ENCODE peak calls at places on chromosomes 7 and 10, in ten cellular contexts. One of them, this sample, is unnamed.

GRCh38 chr10:35000936-35001335 is 89.2 kb downstream of the CUL2 start:
- DNase-seq in MM.1S: no peak
- DNase-seq in fibroblast of the aortic adventitia: peak
- DNase-seq in left ventricle myocardium inferior: no peak
- DNase-seq in brain microvascular endothelial cell: peak
- DNase-seq in psoas muscle: no peak
- DNase-seq in astrocyte of the spinal cord: no peak
- DNase-seq in IMR-90: peak
- DNase-seq in AG10803: peak
- DNase-seq in body of pancreas: no peak
- DNase-seq in this sample: no peak

GRCh38 chr10:71693377-71693776 is 26.2 kb downstream of the C10orf105 start:
- DNase-seq in MM.1S: no peak
- DNase-seq in fibroblast of the aortic adventitia: peak
- DNase-seq in left ventricle myocardium inferior: no peak
- DNase-seq in brain microvascular endothelial cell: no peak
- DNase-seq in psoas muscle: no peak
- DNase-seq in astrocyte of the spinal cord: no peak
- DNase-seq in IMR-90: no peak
- DNase-seq in AG10803: no peak
- DNase-seq in body of pancreas: no peak
- DNase-seq in this sample: no peak

GRCh38 chr7:157488966-157489365 is 152.2 kb downstream of the DNAJB6 start:
- DNase-seq in MM.1S: no peak
- DNase-seq in fibroblast of the aortic adventitia: no peak
- DNase-seq in left ventricle myocardium inferior: no peak
- DNase-seq in brain microvascular endothelial cell: no peak
- DNase-seq in psoas muscle: no peak
- DNase-seq in astrocyte of the spinal cord: no peak
- DNase-seq in IMR-90: no peak
- DNase-seq in AG10803: no peak
- DNase-seq in body of pancreas: no peak
- DNase-seq in this sample: no peak

GRCh38 chr7:152649220-152649619 is 26.7 kb downstream of the XRCC2 start:
- DNase-seq in MM.1S: no peak
- DNase-seq in fibroblast of the aortic adventitia: no peak
- DNase-seq in left ventricle myocardium inferior: no peak
- DNase-seq in brain microvascular endothelial cell: no peak
- DNase-seq in psoas muscle: no peak
- DNase-seq in astrocyte of the spinal cord: no peak
- DNase-seq in IMR-90: no peak
- DNase-seq in AG10803: no peak
- DNase-seq in body of pancreas: no peak
- DNase-seq in this sample: no peak

GRCh38 chr7:45225560-45226335 is 68.2 kb downstream of the RAMP3 start:
- DNase-seq in MM.1S: no peak
- DNase-seq in fibroblast of the aortic adventitia: no peak
- DNase-seq in left ventricle myocardium inferior: no peak
- DNase-seq in brain microvascular endothelial cell: no peak
- DNase-seq in psoas muscle: no peak
- DNase-seq in astrocyte of the spinal cord: no peak
- DNase-seq in IMR-90: no peak
- DNase-seq in AG10803: no peak
- DNase-seq in body of pancreas: no peak
- DNase-seq in this sample: no peak

GRCh38 chr10:132382231-132382922 is 14.6 kb upstream of the PWWP2B start:
- DNase-seq in MM.1S: no peak
- DNase-seq in fibroblast of the aortic adventitia: no peak
- DNase-seq in left ventricle myocardium inferior: no peak
- DNase-seq in brain microvascular endothelial cell: no peak
- DNase-seq in psoas muscle: no peak
- DNase-seq in astrocyte of the spinal cord: no peak
- DNase-seq in IMR-90: no peak
- DNase-seq in AG10803: peak
- DNase-seq in body of pancreas: peak
- DNase-seq in this sample: no peak

GRCh38 chr10:96266118-96266770 is 5.1 kb downstream of the BLNK start:
- DNase-seq in MM.1S: no peak
- DNase-seq in fibroblast of the aortic adventitia: no peak
- DNase-seq in left ventricle myocardium inferior: no peak
- DNase-seq in brain microvascular endothelial cell: no peak
- DNase-seq in psoas muscle: no peak
- DNase-seq in astrocyte of the spinal cord: no peak
- DNase-seq in IMR-90: no peak
- DNase-seq in AG10803: no peak
- DNase-seq in body of pancreas: no peak
- DNase-seq in this sample: no peak

GRCh38 chr10:22460101-22460500 is 114.8 kb downstream of the SPAG6 start:
- DNase-seq in MM.1S: no peak
- DNase-seq in fibroblast of the aortic adventitia: no peak
- DNase-seq in left ventricle myocardium inferior: no peak
- DNase-seq in brain microvascular endothelial cell: no peak
- DNase-seq in psoas muscle: no peak
- DNase-seq in astrocyte of the spinal cord: no peak
- DNase-seq in IMR-90: no peak
- DNase-seq in AG10803: peak
- DNase-seq in body of pancreas: no peak
- DNase-seq in this sample: no peak

GRCh38 chr7:24141876-24142509 is 142.0 kb upstream of the NPY start:
- DNase-seq in MM.1S: no peak
- DNase-seq in fibroblast of the aortic adventitia: no peak
- DNase-seq in left ventricle myocardium inferior: no peak
- DNase-seq in brain microvascular endothelial cell: no peak
- DNase-seq in psoas muscle: no peak
- DNase-seq in astrocyte of the spinal cord: no peak
- DNase-seq in IMR-90: no peak
- DNase-seq in AG10803: no peak
- DNase-seq in body of pancreas: no peak
- DNase-seq in this sample: no peak

GRCh38 chr7:15503603-15504280 is 58.1 kb downstream of the AGMO start:
- DNase-seq in MM.1S: no peak
- DNase-seq in fibroblast of the aortic adventitia: peak
- DNase-seq in left ventricle myocardium inferior: no peak
- DNase-seq in brain microvascular endothelial cell: no peak
- DNase-seq in psoas muscle: no peak
- DNase-seq in astrocyte of the spinal cord: peak
- DNase-seq in IMR-90: peak
- DNase-seq in AG10803: peak
- DNase-seq in body of pancreas: no peak
- DNase-seq in this sample: no peak

GRCh38 chr10:970311-971149 is 17.7 kb upstream of the GTPBP4 start:
- DNase-seq in MM.1S: no peak
- DNase-seq in fibroblast of the aortic adventitia: no peak
- DNase-seq in left ventricle myocardium inferior: no peak
- DNase-seq in brain microvascular endothelial cell: peak
- DNase-seq in psoas muscle: peak
- DNase-seq in astrocyte of the spinal cord: no peak
- DNase-seq in IMR-90: no peak
- DNase-seq in AG10803: peak
- DNase-seq in body of pancreas: peak
- DNase-seq in this sample: peak

GRCh38 chr10:17479015-17479615 is 24.7 kb upstream of the ST8SIA6 start:
- DNase-seq in MM.1S: no peak
- DNase-seq in fibroblast of the aortic adventitia: no peak
- DNase-seq in left ventricle myocardium inferior: no peak
- DNase-seq in brain microvascular endothelial cell: no peak
- DNase-seq in psoas muscle: no peak
- DNase-seq in astrocyte of the spinal cord: no peak
- DNase-seq in IMR-90: no peak
- DNase-seq in AG10803: peak
- DNase-seq in body of pancreas: no peak
- DNase-seq in this sample: no peak

GRCh38 chr10:105885495-105885894 is 1244.4 kb downstream of the SORCS3 start:
- DNase-seq in MM.1S: no peak
- DNase-seq in fibroblast of the aortic adventitia: no peak
- DNase-seq in left ventricle myocardium inferior: no peak
- DNase-seq in brain microvascular endothelial cell: no peak
- DNase-seq in psoas muscle: no peak
- DNase-seq in astrocyte of the spinal cord: no peak
- DNase-seq in IMR-90: no peak
- DNase-seq in AG10803: no peak
- DNase-seq in body of pancreas: no peak
- DNase-seq in this sample: no peak

DNA sequence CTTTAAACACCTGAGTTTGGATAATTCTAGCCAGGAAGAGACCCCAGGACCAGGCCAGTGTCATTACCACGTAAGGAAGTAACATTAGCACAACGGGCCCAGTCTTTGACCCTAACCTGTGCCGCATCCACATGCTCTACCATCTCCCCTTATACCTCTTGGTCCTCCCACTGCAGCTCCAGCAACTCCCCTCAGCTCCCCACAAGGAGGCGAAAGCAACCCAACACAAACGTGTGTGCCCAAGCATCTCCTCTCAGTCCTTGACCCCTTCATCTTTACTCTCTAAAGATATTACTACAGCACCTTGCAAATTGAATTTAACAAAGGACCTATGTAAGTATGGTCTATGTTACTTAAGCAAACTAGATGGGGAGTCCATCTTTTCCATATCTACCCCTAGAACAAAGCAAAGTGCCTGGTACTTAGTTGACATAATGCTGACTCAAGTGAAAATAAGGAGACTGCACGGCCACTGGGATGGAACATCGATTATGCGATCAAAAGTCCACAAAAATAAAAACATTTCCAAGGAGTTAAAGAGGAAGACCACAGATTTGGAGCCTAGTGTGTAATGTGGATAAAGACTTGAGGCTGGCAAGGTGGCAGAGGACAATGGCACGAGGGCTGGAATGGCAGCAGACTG is 147.7 kb downstream of the JAZF1 start:
- DNase-seq in MM.1S: no peak
- DNase-seq in fibroblast of the aortic adventitia: no peak
- DNase-seq in left ventricle myocardium inferior: no peak
- DNase-seq in brain microvascular endothelial cell: no peak
- DNase-seq in psoas muscle: no peak
- DNase-seq in astrocyte of the spinal cord: no peak
- DNase-seq in IMR-90: no peak
- DNase-seq in AG10803: no peak
- DNase-seq in body of pancreas: no peak
- DNase-seq in this sample: no peak
- TF ChIP-seq CTCF in MM.1S: no peak
- TF ChIP-seq CTCF in fibroblast of the aortic adventitia: no peak
- TF ChIP-seq CTCF in left ventricle myocardium inferior: no peak
- TF ChIP-seq CTCF in brain microvascular endothelial cell: peak
- TF ChIP-seq CTCF in psoas muscle: no peak
- TF ChIP-seq CTCF in astrocyte of the spinal cord: no peak
- TF ChIP-seq CTCF in IMR-90: no peak
- TF ChIP-seq CTCF in AG10803: no peak
- TF ChIP-seq CTCF in body of pancreas: no peak
- TF ChIP-seq CTCF in this sample: no peak

GRCh38 chr7:100547872-100548271 is 8.9 kb downstream of the AGFG2 start:
- DNase-seq in MM.1S: no peak
- DNase-seq in fibroblast of the aortic adventitia: peak
- DNase-seq in left ventricle myocardium inferior: no peak
- DNase-seq in brain microvascular endothelial cell: no peak
- DNase-seq in psoas muscle: no peak
- DNase-seq in astrocyte of the spinal cord: peak
- DNase-seq in IMR-90: no peak
- DNase-seq in AG10803: no peak
- DNase-seq in body of pancreas: peak
- DNase-seq in this sample: no peak
- H3K4me3 ChIP-seq in MM.1S: no peak
- H3K4me3 ChIP-seq in fibroblast of the aortic adventitia: no peak
- H3K4me3 ChIP-seq in left ventricle myocardium inferior: no peak
- H3K4me3 ChIP-seq in brain microvascular endothelial cell: no peak
- H3K4me3 ChIP-seq in psoas muscle: no peak
- H3K4me3 ChIP-seq in astrocyte of the spinal cord: no peak
- H3K4me3 ChIP-seq in IMR-90: no peak
- H3K4me3 ChIP-seq in AG10803: no peak
- H3K4me3 ChIP-seq in body of pancreas: no peak
- H3K4me3 ChIP-seq in this sample: no peak

DNA sequence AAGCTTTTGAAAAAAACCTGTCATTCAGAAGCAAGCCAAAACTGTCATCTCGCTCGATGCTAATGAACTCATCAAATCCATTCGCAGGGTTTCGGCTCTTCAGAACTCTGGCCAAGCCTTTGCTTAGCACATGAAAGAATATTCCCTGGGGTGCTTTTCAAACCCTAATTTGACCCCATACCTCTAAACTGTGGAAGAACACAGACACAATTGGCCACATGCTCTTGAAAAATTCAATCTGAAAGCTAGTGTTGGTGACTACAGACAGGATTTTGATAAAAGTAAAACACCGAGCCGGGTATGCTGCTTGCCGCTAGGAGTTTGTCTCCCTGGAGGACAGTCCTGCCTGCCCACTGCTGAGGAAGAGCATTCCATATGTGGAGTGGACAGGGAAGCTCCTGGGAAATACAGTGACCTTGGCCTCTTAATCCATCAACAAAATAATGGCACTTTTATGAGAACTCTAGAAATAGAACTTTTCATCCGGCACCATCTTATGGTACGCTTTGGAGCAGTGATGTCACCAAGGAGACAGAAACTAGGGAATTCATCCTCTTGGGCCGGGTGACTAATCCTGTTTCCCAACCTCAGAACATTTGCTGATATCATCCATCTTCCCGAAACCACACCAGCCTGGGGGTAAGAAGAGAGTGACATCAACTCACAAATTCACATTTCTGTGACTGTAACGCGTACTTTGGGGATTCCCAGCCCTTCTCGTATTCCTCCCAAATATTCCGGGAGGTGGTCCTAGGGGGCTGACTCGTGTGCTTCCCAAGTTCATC is 34.2 kb downstream of the MTURN start:
- DNase-seq in MM.1S: no peak
- DNase-seq in fibroblast of the aortic adventitia: peak
- DNase-seq in left ventricle myocardium inferior: no peak
- DNase-seq in brain microvascular endothelial cell: peak
- DNase-seq in psoas muscle: no peak
- DNase-seq in astrocyte of the spinal cord: peak
- DNase-seq in IMR-90: peak
- DNase-seq in AG10803: peak
- DNase-seq in body of pancreas: no peak
- DNase-seq in this sample: peak
- TF ChIP-seq CTCF in MM.1S: no peak
- TF ChIP-seq CTCF in fibroblast of the aortic adventitia: no peak
- TF ChIP-seq CTCF in left ventricle myocardium inferior: no peak
- TF ChIP-seq CTCF in brain microvascular endothelial cell: peak
- TF ChIP-seq CTCF in psoas muscle: no peak
- TF ChIP-seq CTCF in astrocyte of the spinal cord: no peak
- TF ChIP-seq CTCF in IMR-90: no peak
- TF ChIP-seq CTCF in AG10803: no peak
- TF ChIP-seq CTCF in body of pancreas: no peak
- TF ChIP-seq CTCF in this sample: no peak

DNA sequence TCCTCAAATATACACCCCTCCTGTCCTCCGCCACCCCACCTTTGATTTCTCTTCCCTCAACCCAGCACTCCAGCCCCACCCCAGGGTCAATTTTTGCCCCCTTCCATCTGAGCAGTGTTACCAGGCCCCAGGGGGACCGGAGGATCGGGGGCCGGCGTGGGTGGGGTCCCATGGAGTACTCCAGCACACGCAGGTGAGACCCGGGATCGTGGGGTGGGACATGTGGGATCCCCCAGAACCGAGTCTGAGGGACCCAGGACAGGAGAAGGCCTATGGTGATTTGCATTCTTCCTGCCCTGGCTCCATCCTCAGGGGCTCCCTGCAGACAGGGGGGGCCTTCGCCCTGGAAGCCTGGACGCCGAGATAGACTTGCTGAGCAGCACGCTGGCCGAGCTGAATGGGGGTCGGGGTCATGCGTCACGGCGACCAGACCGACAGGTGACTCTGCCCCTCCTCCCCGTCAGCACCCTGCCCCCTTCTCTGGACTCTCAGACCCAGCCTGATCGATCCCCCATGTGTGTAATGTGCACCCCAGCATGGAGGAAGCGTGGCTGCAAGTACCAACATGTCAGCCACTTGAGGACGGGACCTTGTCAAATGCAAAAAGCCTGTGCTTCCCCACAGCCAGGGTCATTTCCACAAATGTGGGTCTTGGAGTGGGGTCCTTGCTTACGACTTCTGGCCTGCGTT is 754 bp downstream of the TRIP6 start:
- DNase-seq in MM.1S: no peak
- DNase-seq in fibroblast of the aortic adventitia: no peak
- DNase-seq in left ventricle myocardium inferior: no peak
- DNase-seq in brain microvascular endothelial cell: no peak
- DNase-seq in psoas muscle: no peak
- DNase-seq in astrocyte of the spinal cord: no peak
- DNase-seq in IMR-90: no peak
- DNase-seq in AG10803: no peak
- DNase-seq in body of pancreas: peak
- DNase-seq in this sample: peak
- H3K4me3 ChIP-seq in MM.1S: peak
- H3K4me3 ChIP-seq in fibroblast of the aortic adventitia: peak
- H3K4me3 ChIP-seq in left ventricle myocardium inferior: peak
- H3K4me3 ChIP-seq in brain microvascular endothelial cell: peak
- H3K4me3 ChIP-seq in psoas muscle: peak
- H3K4me3 ChIP-seq in astrocyte of the spinal cord: peak
- H3K4me3 ChIP-seq in IMR-90: peak
- H3K4me3 ChIP-seq in AG10803: peak
- H3K4me3 ChIP-seq in body of pancreas: peak
- H3K4me3 ChIP-seq in this sample: peak

This sample was measured in hepatocyte.